ENCODE peak calls at places on chromosomes 12 and 14, in five cellular contexts. C is neuronal stem cell, L is mesendoderm, O is astrocyte of the spinal cord, F is GM12865. W is an unnamed sample.

GRCh38 chr14:95946867-95947266 is 70.2 kb downstream of the TUNAR start:
- DNase-seq in C (no peak), L (peak), O (no peak), F (no peak), W (no peak)

GRCh38 chr12:32201996-32202395 is 95.3 kb downstream of the BICD1 start:
- DNase-seq in C (no peak), L (no peak), O (no peak), F (no peak), W (no peak)

GRCh38 chr14:35878272-35879140 is 52.4 kb downstream of the BRMS1L start:
- DNase-seq in C (no peak), L (no peak), O (peak), F (no peak), W (peak)

GRCh38 chr12:124764451-124764850 is 99.2 kb downstream of the SCARB1 start:
- DNase-seq in C (no peak), L (peak), O (peak), F (peak), W (no peak)

GRCh38 chr14:20472566-20473206 is 3.5 kb downstream of the PNP start:
- DNase-seq in C (no peak), L (no peak), O (no peak), F (no peak), W (no peak)

GRCh38 chr12:113315358-113315757 is 19.6 kb downstream of the SLC8B1 start:
- DNase-seq in C (no peak), L (no peak), O (no peak), F (no peak), W (no peak)

GRCh38 chr12:11576104-11576503 is 73.4 kb upstream of the ETV6 start:
- DNase-seq in C (no peak), L (peak), O (peak), F (peak), W (peak)

GRCh38 chr14:77353469-77354141 is 23.3 kb downstream of the TMED8 start:
- DNase-seq in C (no peak), L (no peak), O (no peak), F (no peak), W (no peak)

GRCh38 chr12:14185441-14186192 is 179.9 kb upstream of the ATF7IP start:
- DNase-seq in C (peak), L (peak), O (peak), F (peak), W (peak)

GRCh38 chr12:14810953-14811483 is 3.0 kb downstream of the SMCO3 start:
- DNase-seq in C (no peak), L (peak), O (peak), F (peak), W (no peak)

GRCh38 chr14:38868415-38869290 is 234.4 kb downstream of the SEC23A start:
- DNase-seq in C (no peak), L (no peak), O (no peak), F (no peak), W (no peak)

GRCh38 chr12:21828779-21829178 is 54.3 kb upstream of the KCNJ8 start:
- DNase-seq in C (no peak), L (no peak), O (no peak), F (no peak), W (peak)

GRCh38 chr14:46405095-46405494 is 246.5 kb downstream of the RPL10L start:
- DNase-seq in C (no peak), L (no peak), O (no peak), F (no peak), W (no peak)

GRCh38 chr12:63306476-63306875 is 155.5 kb upstream of the AVPR1A start:
- DNase-seq in C (no peak), L (no peak), O (no peak), F (peak), W (no peak)

GRCh38 chr12:3201741-3202500 is 124.7 kb downstream of the TSPAN9 start:
- DNase-seq in C (no peak), L (no peak), O (no peak), F (no peak), W (no peak)
- H3K4me3 ChIP-seq in C (no peak), L (no peak), O (peak), F (no peak), W (peak)

GRCh38 chr12:52025301-52026172 is 18.8 kb downstream of the TAMALIN start:
- DNase-seq in C (peak), L (peak), O (peak), F (peak), W (no peak)
- H3K4me3 ChIP-seq in C (peak), L (no peak), O (peak), F (peak), W (peak)

DNA sequence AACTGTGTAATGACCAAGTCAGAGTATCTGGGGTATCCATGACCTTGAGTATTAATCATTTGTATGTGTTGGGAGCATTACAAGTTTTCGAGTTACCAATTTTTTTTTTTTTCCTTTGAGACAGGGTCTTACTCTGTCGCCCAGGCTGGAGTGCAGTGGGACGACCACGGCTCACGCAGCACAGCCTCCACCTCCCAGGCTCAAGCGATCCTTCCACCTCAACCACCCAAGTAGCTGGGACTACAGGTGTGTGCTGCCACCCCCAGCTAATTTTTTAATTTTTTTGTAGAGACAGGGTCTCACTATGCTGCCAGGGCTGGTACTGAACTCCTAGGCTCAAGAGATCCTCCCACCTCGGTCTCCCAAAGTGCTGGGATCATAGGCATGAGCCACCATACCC is 19.7 kb downstream of the SSH1 start:
- DNase-seq in C (no peak), L (no peak), O (no peak), F (no peak), W (no peak)
- H3K4me3 ChIP-seq in C (no peak), L (no peak), O (no peak), F (no peak), W (no peak)

GRCh38 chr12:6759741-6760140 is 6.4 kb upstream of the PTMS start:
- DNase-seq in C (no peak), L (no peak), O (no peak), F (no peak), W (no peak)

GRCh38 chr12:6754406-6754805 is 1.5 kb upstream of the MLF2 start:
- DNase-seq in C (no peak), L (no peak), O (no peak), F (no peak), W (no peak)

GRCh38 chr12:6758511-6758910 is 5.6 kb upstream of the MLF2 start:
- DNase-seq in C (no peak), L (peak), O (no peak), F (peak), W (no peak)

GRCh38 chr12:6753772-6754356 is 923 bp upstream of the MLF2 start:
- DNase-seq in C (no peak), L (no peak), O (no peak), F (no peak), W (no peak)

DNA sequence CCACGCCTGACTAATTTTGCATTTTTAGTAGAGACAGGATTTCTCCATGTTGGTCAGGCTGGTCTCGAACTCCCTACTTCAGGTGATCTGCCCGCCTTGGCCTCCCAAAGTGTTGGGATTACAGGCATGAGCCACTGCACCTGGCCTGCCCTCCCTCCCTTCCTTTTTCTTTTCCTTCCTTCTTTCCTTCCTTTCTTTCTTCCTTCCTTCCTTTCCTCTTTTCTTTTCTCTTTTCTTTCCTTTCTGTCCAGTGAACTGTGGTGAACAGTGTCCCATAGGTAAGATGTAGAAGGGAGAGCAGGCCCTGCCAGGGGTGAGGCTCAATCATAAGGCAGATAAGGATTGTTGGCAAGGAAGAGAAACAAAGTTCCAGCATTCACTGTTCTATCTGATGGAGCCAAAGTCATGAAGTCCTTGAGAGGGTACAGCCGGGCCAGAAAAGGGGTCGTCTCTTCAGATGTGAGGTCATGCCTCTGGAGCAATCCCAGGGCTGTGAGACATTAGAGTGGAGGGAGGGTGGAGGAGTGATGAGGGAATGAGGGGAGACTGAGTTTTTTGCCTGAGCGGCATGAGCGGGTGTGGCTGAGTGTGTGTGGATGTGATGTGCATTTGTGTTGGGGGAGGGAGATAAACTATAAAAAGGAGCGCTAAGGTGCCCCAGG is 4.2 kb upstream of the MLF2 start:
- DNase-seq in C (no peak), L (no peak), O (no peak), F (no peak), W (no peak)
- H3K4me3 ChIP-seq in C (no peak), L (no peak), O (no peak), F (no peak), W (no peak)

DNA sequence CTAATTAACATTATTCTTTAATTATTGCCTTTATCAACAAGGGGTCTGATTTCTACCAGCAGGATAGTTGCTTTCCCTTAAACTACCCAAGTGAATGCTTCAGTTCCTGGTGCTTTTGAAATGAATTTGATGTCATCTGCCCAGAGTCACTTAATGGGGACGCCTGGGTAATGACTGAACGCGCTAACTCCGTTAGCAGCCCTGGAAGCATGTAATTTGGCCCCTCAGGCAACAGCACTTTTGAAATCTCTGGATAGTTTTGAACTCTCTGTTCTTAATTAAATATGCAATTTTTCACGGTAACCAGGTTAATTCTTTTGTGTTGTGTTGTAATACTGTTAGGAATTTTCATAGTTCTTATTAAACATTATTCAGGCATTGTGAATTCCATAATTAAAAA is 137.3 kb upstream of the MYL2 start:
- DNase-seq in C (no peak), L (no peak), O (no peak), F (no peak), W (no peak)
- H3K4me3 ChIP-seq in C (no peak), L (no peak), O (no peak), F (no peak), W (no peak)

W was measured in skeletal muscle cell.